ENCODE peak calls at places on chromosomes 1 and 21, in four cellular contexts. X, S, D and L are unnamed samples.
A peak's percentile ranks its signal among the peaks of the same experiment; 100 is the strongest.

GRCh38 chr1:53344921-53345838 is 17.3 kb upstream of the LRP8 start:
- DNase-seq in X (no peak), S (no peak), D (no peak), L (no peak)

GRCh38 chr1:156516821-156517220 is 16.2 kb upstream of the MEF2D start:
- DNase-seq in X (no peak), S (no peak), D (no peak), L (no peak)

GRCh38 chr1:228798548-228798947 is 63.3 kb downstream of the RHOU start:
- DNase-seq in X (no peak), S (no peak), D (no peak), L (peak; percentile 27)

GRCh38 chr21:46253610-46254124 is 25.1 kb upstream of the LSS start:
- DNase-seq in X (peak; percentile 24), S (no peak), D (no peak), L (peak; percentile 40)

GRCh38 chr1:202575906-202576653 is 134.2 kb downstream of the SYT2 start:
- DNase-seq in X (peak; percentile 57), S (no peak), D (no peak), L (peak; percentile 46)

GRCh38 chr1:98839840-98840239 is 164.8 kb downstream of the PLPPR5 start:
- DNase-seq in X (peak; percentile 18), S (no peak), D (no peak), L (peak; percentile 1)

GRCh38 chr1:235567812-235568444 is 63.7 kb upstream of the B3GALNT2 start:
- DNase-seq in X (no peak), S (no peak), D (no peak), L (no peak)

GRCh38 chr1:151915066-151915686 is 5.9 kb upstream of the THEM4 start:
- DNase-seq in X (peak; percentile 8), S (no peak), D (no peak), L (no peak)

GRCh38 chr1:178537445-178538090 is 24.7 kb downstream of the TEX35 start:
- DNase-seq in X (no peak), S (no peak), D (no peak), L (no peak)

GRCh38 chr1:78825561-78825960 is 175.9 kb downstream of the IFI44 start:
- DNase-seq in X (peak; percentile 35), S (no peak), D (no peak), L (peak; percentile 57)

GRCh38 chr1:85363526-85363925 is 87.1 kb upstream of the BCL10 start:
- DNase-seq in X (no peak), S (no peak), D (no peak), L (no peak)

GRCh38 chr1:62954758-62955157 is 170.8 kb downstream of the ATG4C start:
- DNase-seq in X (no peak), S (no peak), D (no peak), L (no peak)

GRCh38 chr1:44609768-44610526 is 64.3 kb downstream of the TMEM53 start:
- DNase-seq in X (no peak), S (no peak), D (peak; percentile 26), L (no peak)

GRCh38 chr1:76901158-76901767 is 34.0 kb downstream of the ST6GALNAC5 start:
- DNase-seq in X (peak; percentile 58), S (peak; percentile 20), D (peak; percentile 27), L (peak; percentile 68)

GRCh38 chr1:9211291-9211811 is 23.2 kb upstream of the H6PD start:
- DNase-seq in X (peak; percentile 98), S (peak; percentile 91), D (no peak), L (peak; percentile 92)

GRCh38 chr1:62306065-62306464 is 13.2 kb downstream of the KANK4 start:
- DNase-seq in X (no peak), S (no peak), D (no peak), L (peak; percentile 21)

GRCh38 chr1:23742670-23743286 is 493 bp upstream of the ELOA start:
- DNase-seq in X (no peak), S (no peak), D (no peak), L (no peak)

GRCh38 chr1:225343618-225344017 is 84.2 kb downstream of the LBR start:
- DNase-seq in X (peak; percentile 1), S (no peak), D (no peak), L (peak; percentile 39)

GRCh38 chr21:41636636-41637625 is 129.0 kb upstream of the TMPRSS2 start:
- DNase-seq in X (no peak), S (no peak), D (no peak), L (no peak)

GRCh38 chr1:80633947-80634710 is 1166.6 kb upstream of the ADGRL2 start:
- DNase-seq in X (no peak), S (no peak), D (peak; percentile 2), L (no peak)

GRCh38 chr1:18721066-18721465 is 90.4 kb downstream of the PAX7 start:
- DNase-seq in X (no peak), S (no peak), D (peak; percentile 43), L (no peak)

GRCh38 chr1:161298116-161298515 is 11.7 kb downstream of the MPZ start:
- DNase-seq in X (no peak), S (no peak), D (no peak), L (no peak)

GRCh38 chr1:16178596-16179497 is 23.0 kb upstream of the EPHA2 start:
- DNase-seq in X (no peak), S (no peak), D (no peak), L (no peak)

GRCh38 chr21:42571391-42572150 is 57.9 kb downstream of the SLC37A1 start:
- DNase-seq in X (no peak), S (no peak), D (no peak), L (no peak)

GRCh38 chr1:77504986-77505385 is 177.5 kb downstream of the ZZZ3 start:
- DNase-seq in X (peak; percentile 12), S (no peak), D (no peak), L (peak; percentile 32)

GRCh38 chr1:237760981-237761380 is 129.7 kb downstream of the ZP4 start:
- DNase-seq in X (no peak), S (no peak), D (no peak), L (no peak)

GRCh38 chr21:25385912-25386474 is 221.3 kb downstream of the MRPL39 start:
- DNase-seq in X (peak; percentile 77), S (no peak), D (peak; percentile 48), L (peak; percentile 81)

GRCh38 chr1:180631197-180631765 is 541 bp upstream of the XPR1 start:
- DNase-seq in X (no peak), S (no peak), D (no peak), L (no peak)

GRCh38 chr1:87392241-87393192 is 63.8 kb downstream of the LMO4 start:
- DNase-seq in X (peak; percentile 68), S (peak; percentile 36), D (no peak), L (peak; percentile 71)

GRCh38 chr1:56934400-56935080 is 31.3 kb downstream of the C8B start:
- DNase-seq in X (peak; percentile 9), S (no peak), D (no peak), L (peak; percentile 96)

GRCh38 chr1:182599339-182599738 is 4.8 kb downstream of the RGS16 start:
- DNase-seq in X (no peak), S (no peak), D (peak; percentile 42), L (no peak)

GRCh38 chr1:103129796-103130195 is 21.5 kb upstream of the COL11A1 start:
- DNase-seq in X (no peak), S (no peak), D (no peak), L (no peak)

GRCh38 chr1:56911098-56911497 is 54.7 kb downstream of the C8B start:
- DNase-seq in X (peak; percentile 50), S (peak; percentile 24), D (no peak), L (peak; percentile 83)

GRCh38 chr1:177270863-177271262 is 100.1 kb downstream of the BRINP2 start:
- DNase-seq in X (no peak), S (no peak), D (no peak), L (peak; percentile 46)

GRCh38 chr1:22786719-22787489 is 76.3 kb downstream of the EPHB2 start:
- DNase-seq in X (no peak), S (no peak), D (no peak), L (no peak)

GRCh38 chr1:166156674-166157073 is 10.1 kb downstream of the FAM78B start:
- DNase-seq in X (no peak), S (no peak), D (no peak), L (no peak)

GRCh38 chr1:13930151-13930550 is 230.2 kb downstream of the PRDM2 start:
- DNase-seq in X (no peak), S (no peak), D (peak; percentile 25), L (no peak)

GRCh38 chr21:43829161-43829560 is 35.9 kb upstream of the AGPAT3 start:
- DNase-seq in X (no peak), S (no peak), D (no peak), L (no peak)

GRCh38 chr1:232376632-232377493 is 253.1 kb downstream of the SIPA1L2 start:
- DNase-seq in X (no peak), S (no peak), D (no peak), L (no peak)